ENCODE peak calls at places on chromosomes 3 and 15, in eight cellular contexts. G, R, L, E, Q, U, Y and A are unnamed samples.

GRCh38 chr3:89380006-89380405 is 272.6 kb downstream of the EPHA3 start:
- DNase-seq in G (no peak), Q (no peak), Y (peak), U (peak), L (no peak), E (no peak), R (no peak), A (no peak)

GRCh38 chr3:42547401-42547945 is 34.3 kb downstream of the SEC22C start:
- DNase-seq in Q (peak), U (peak), E (peak), R (peak), L (peak), G (peak), Y (no peak), A (peak)

GRCh38 chr15:68687136-68687735 is 108.4 kb downstream of the CORO2B start:
- DNase-seq in Q (no peak), U (no peak), G (no peak), Y (no peak), E (no peak), L (no peak), R (peak), A (no peak)

GRCh38 chr15:62684143-62684808 is 358.3 kb upstream of the TPM1 start:
- DNase-seq in Y (no peak), R (no peak), G (peak), E (no peak), L (no peak), U (no peak), Q (no peak), A (no peak)

GRCh38 chr3:126102011-126102410 is 18.1 kb upstream of the SLC41A3 start:
- DNase-seq in E (no peak), R (no peak), L (no peak), G (no peak), U (no peak), Y (no peak), Q (no peak), A (no peak)

GRCh38 chr3:69553888-69554287 is 168.0 kb upstream of the FRMD4B start:
- DNase-seq in R (no peak), Q (no peak), G (no peak), E (no peak), Y (no peak), L (no peak), U (no peak), A (no peak)

GRCh38 chr15:88139936-88140335 is 116.6 kb downstream of the NTRK3 start:
- DNase-seq in L (no peak), E (no peak), G (no peak), Y (no peak), Q (no peak), U (no peak), R (no peak), A (no peak)

GRCh38 chr3:53159415-53160135 is 1.4 kb upstream of the PRKCD start:
- DNase-seq in R (no peak), Y (no peak), L (peak), E (no peak), Q (peak), U (no peak), G (peak), A (no peak)

GRCh38 chr15:71195242-71195641 is 80.0 kb downstream of the THSD4 start:
- DNase-seq in Q (no peak), E (no peak), R (no peak), Y (no peak), L (peak), U (no peak), G (no peak), A (no peak)

GRCh38 chr15:40333922-40334492 is 6.7 kb downstream of the CCDC9B start:
- DNase-seq in U (peak), E (peak), R (peak), Y (no peak), Q (no peak), L (no peak), G (peak), A (no peak)

GRCh38 chr15:68449389-68449788 is 17.4 kb upstream of the ITGA11 start:
- DNase-seq in G (no peak), Y (no peak), R (no peak), E (no peak), L (no peak), Q (no peak), U (peak), A (no peak)

GRCh38 chr3:179149239-179149887 is 1.2 kb downstream of the PIK3CA start:
- DNase-seq in Q (no peak), R (no peak), L (peak), Y (peak), E (peak), U (peak), G (peak), A (peak)

GRCh38 chr15:101017935-101018849 is 99.0 kb downstream of the LRRK1 start:
- DNase-seq in Q (no peak), G (peak), U (peak), E (no peak), L (no peak), Y (no peak), R (no peak), A (no peak)

GRCh38 chr3:101273608-101274007 is 46.8 kb downstream of the IMPG2 start:
- DNase-seq in Q (no peak), G (no peak), E (no peak), L (no peak), U (no peak), R (no peak), Y (no peak), A (no peak)

GRCh38 chr3:129305592-129306091 is 27.0 kb downstream of the HMCES start:
- DNase-seq in G (peak), Q (peak), Y (no peak), E (peak), U (peak), R (peak), L (no peak), A (no peak)

GRCh38 chr3:4981688-4982494 is 2.7 kb downstream of the BHLHE40 start:
- DNase-seq in L (peak), R (no peak), G (peak), Q (no peak), Y (peak), E (peak), U (peak), A (no peak)

GRCh38 chr3:4799266-4800256 is 179.7 kb upstream of the BHLHE40 start:
- DNase-seq in R (no peak), Q (no peak), L (no peak), G (no peak), E (no peak), Y (no peak), U (no peak), A (no peak)

GRCh38 chr3:39302178-39302577 is 22.3 kb upstream of the CX3CR1 start:
- DNase-seq in U (no peak), G (no peak), E (no peak), Y (no peak), R (no peak), L (no peak), Q (no peak), A (no peak)

GRCh38 chr3:149564079-149564478 is 89.6 kb downstream of the TM4SF4 start:
- DNase-seq in Q (no peak), E (no peak), L (no peak), G (no peak), Y (no peak), R (no peak), U (peak), A (no peak)

GRCh38 chr3:195116393-195117185 is 154.4 kb downstream of the XXYLT1 start:
- DNase-seq in R (no peak), Q (no peak), U (no peak), L (no peak), E (no peak), Y (no peak), G (no peak), A (no peak)

GRCh38 chr15:65646486-65646885 is 24.7 kb downstream of the SLC24A1 start:
- DNase-seq in Y (no peak), E (no peak), U (peak), L (no peak), R (no peak), G (no peak), Q (no peak), A (no peak)

GRCh38 chr3:30681276-30682211 is 75.1 kb downstream of the TGFBR2 start:
- DNase-seq in Q (no peak), G (peak), R (peak), L (no peak), E (peak), Y (no peak), U (peak), A (no peak)

GRCh38 chr3:191473766-191474198 is 12.8 kb downstream of the PYDC2 start:
- DNase-seq in U (no peak), L (no peak), R (no peak), Y (peak), G (no peak), E (no peak), Q (no peak), A (no peak)

GRCh38 chr3:171116365-171116764 is 89.8 kb upstream of the SLC2A2 start:
- DNase-seq in E (no peak), R (no peak), L (no peak), G (no peak), Q (no peak), U (peak), Y (no peak), A (no peak)

GRCh38 chr3:58833501-58833900 is 166.9 kb upstream of the FAM3D start:
- DNase-seq in U (peak), Q (no peak), Y (no peak), E (no peak), R (no peak), G (no peak), L (no peak), A (no peak)

GRCh38 chr3:117117188-117117936 is 407.8 kb downstream of the TUSC7 start:
- DNase-seq in Q (no peak), R (no peak), Y (no peak), G (no peak), U (no peak), E (no peak), L (no peak), A (no peak)

GRCh38 chr3:40580494-40581091 is 55.8 kb downstream of the ZNF621 start:
- DNase-seq in Y (no peak), L (peak), E (peak), U (peak), G (peak), Q (peak), R (peak), A (no peak)

GRCh38 chr15:63522143-63522531 is 17.7 kb downstream of the USP3 start:
- DNase-seq in G (no peak), Y (no peak), Q (no peak), L (no peak), R (no peak), E (no peak), U (peak), A (no peak)

GRCh38 chr3:150300376-150300775 is 107.7 kb upstream of the TSC22D2 start:
- DNase-seq in R (no peak), U (no peak), L (peak), Q (no peak), Y (no peak), E (no peak), G (no peak), A (no peak)

GRCh38 chr15:20352241-20353200 is 189.1 kb downstream of the GOLGA6L6 start:
- DNase-seq in R (peak), E (no peak), Y (peak), G (no peak), Q (no peak), L (no peak), U (no peak), A (no peak)

GRCh38 chr3:182738583-182739514 is 54.5 kb upstream of the ATP11B start:
- DNase-seq in E (no peak), U (no peak), L (no peak), G (no peak), R (no peak), Y (peak), Q (peak), A (no peak)

GRCh38 chr3:24088782-24089181 is 143.7 kb downstream of the NR1D2 start:
- DNase-seq in R (no peak), E (no peak), Q (no peak), G (no peak), U (peak), L (peak), Y (no peak), A (no peak)

GRCh38 chr3:151852074-151852811 is 21.2 kb upstream of the SUCNR1 start:
- DNase-seq in L (no peak), E (no peak), Y (no peak), R (no peak), Q (no peak), G (no peak), U (no peak), A (no peak)

GRCh38 chr3:15434756-15435155 is 7.4 kb downstream of the EAF1 start:
- DNase-seq in U (no peak), L (no peak), R (no peak), Q (no peak), G (no peak), Y (no peak), E (no peak), A (no peak)

GRCh38 chr3:185999221-185999620 is 61.4 kb upstream of the TRA2B start:
- DNase-seq in G (no peak), U (no peak), R (no peak), Y (no peak), E (no peak), Q (no peak), L (no peak), A (no peak)

GRCh38 chr3:12577379-12577778 is 20.5 kb downstream of the MKRN2 start:
- DNase-seq in G (no peak), E (no peak), Q (no peak), Y (no peak), L (no peak), R (no peak), U (no peak), A (no peak)

GRCh38 chr15:95170587-95171380 is 939.4 kb downstream of the MCTP2 start:
- DNase-seq in U (no peak), R (no peak), L (no peak), Q (no peak), E (no peak), G (no peak), Y (no peak), A (no peak)

GRCh38 chr3:49940667-49941249 is 808 bp downstream of the RBM6 start:
- DNase-seq in R (no peak), U (no peak), E (no peak), L (no peak), Y (no peak), Q (no peak), G (no peak), A (no peak)

GRCh38 chr15:82294061-82294690 is 31.6 kb downstream of the SAXO2 start:
- DNase-seq in U (no peak), G (no peak), Y (no peak), Q (no peak), R (no peak), L (no peak), E (no peak), A (no peak)

GRCh38 chr3:51357856-51358255 is 27.2 kb upstream of the MANF start:
- DNase-seq in E (no peak), Y (no peak), Q (no peak), U (no peak), R (no peak), L (no peak), G (no peak), A (no peak)
- H3K4me3 ChIP-seq in E (no peak), Y (no peak), Q (no peak), U (no peak), R (no peak), L (no peak), G (no peak), A (no peak)

GRCh38 chr15:91946075-91946474 is 92.6 kb downstream of the SLCO3A1 start:
- DNase-seq in E (no peak), L (no peak), Q (no peak), U (no peak), Y (no peak), G (no peak), R (no peak), A (no peak)

GRCh38 chr15:91941871-91942270 is 88.4 kb downstream of the SLCO3A1 start:
- DNase-seq in U (peak), L (no peak), R (no peak), E (no peak), Y (no peak), Q (no peak), G (no peak), A (no peak)

GRCh38 chr15:91945385-91945784 is 91.9 kb downstream of the SLCO3A1 start:
- DNase-seq in Q (no peak), U (no peak), R (no peak), G (no peak), E (no peak), Y (no peak), L (no peak), A (no peak)

GRCh38 chr15:91942676-91943417 is 89.3 kb downstream of the SLCO3A1 start:
- DNase-seq in Q (peak), G (peak), U (peak), L (peak), E (peak), R (no peak), Y (peak), A (no peak)

DNA sequence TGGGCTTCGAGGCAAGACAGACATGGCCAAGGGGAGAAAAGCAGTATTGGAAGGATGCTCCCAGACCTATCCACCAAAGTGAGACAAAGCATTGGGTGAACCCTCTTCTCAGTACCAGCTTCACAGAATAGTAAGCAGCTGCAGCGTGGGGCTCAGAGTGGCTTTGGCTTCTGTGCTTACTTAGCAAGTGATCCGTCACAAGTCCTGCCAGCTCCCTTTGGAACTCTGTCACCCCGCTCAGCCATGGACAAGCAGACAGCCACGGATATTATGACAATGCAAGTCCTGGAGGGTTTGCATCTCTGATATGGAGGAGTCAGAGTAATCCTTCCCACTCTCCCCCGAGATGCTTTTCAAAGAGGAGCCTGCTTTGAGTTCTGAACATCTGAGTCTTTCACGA is 90.8 kb downstream of the SLCO3A1 start:
- DNase-seq in E (no peak), G (no peak), L (no peak), Q (no peak), U (no peak), R (no peak), Y (no peak), A (no peak)
- H3K4me3 ChIP-seq in E (no peak), G (no peak), L (no peak), Q (no peak), U (no peak), R (no peak), Y (no peak), A (no peak)

GRCh38 chr3:147367676-147368075 is 38.7 kb downstream of the ZIC4 start:
- DNase-seq in Q (no peak), G (no peak), L (no peak), E (no peak), R (no peak), U (no peak), Y (no peak), A (no peak)
- H3K4me3 ChIP-seq in Q (no peak), G (no peak), L (no peak), E (no peak), R (no peak), U (no peak), Y (no peak), A (no peak)

GRCh38 chr15:27820722-27821121 is 278.4 kb downstream of the OCA2 start:
- DNase-seq in U (no peak), Q (no peak), L (no peak), Y (no peak), G (no peak), R (no peak), E (no peak), A (no peak)
- H3K4me3 ChIP-seq in U (no peak), Q (no peak), L (no peak), Y (no peak), G (no peak), R (no peak), E (no peak), A (no peak)

GRCh38 chr15:34001536-34001935 is 33.2 kb downstream of the CHRM5 start:
- DNase-seq in L (no peak), E (no peak), U (no peak), Q (no peak), G (no peak), R (no peak), Y (no peak), A (no peak)
- H3K4me3 ChIP-seq in L (no peak), E (no peak), U (no peak), Q (no peak), G (no peak), R (no peak), Y (no peak), A (no peak)

DNA sequence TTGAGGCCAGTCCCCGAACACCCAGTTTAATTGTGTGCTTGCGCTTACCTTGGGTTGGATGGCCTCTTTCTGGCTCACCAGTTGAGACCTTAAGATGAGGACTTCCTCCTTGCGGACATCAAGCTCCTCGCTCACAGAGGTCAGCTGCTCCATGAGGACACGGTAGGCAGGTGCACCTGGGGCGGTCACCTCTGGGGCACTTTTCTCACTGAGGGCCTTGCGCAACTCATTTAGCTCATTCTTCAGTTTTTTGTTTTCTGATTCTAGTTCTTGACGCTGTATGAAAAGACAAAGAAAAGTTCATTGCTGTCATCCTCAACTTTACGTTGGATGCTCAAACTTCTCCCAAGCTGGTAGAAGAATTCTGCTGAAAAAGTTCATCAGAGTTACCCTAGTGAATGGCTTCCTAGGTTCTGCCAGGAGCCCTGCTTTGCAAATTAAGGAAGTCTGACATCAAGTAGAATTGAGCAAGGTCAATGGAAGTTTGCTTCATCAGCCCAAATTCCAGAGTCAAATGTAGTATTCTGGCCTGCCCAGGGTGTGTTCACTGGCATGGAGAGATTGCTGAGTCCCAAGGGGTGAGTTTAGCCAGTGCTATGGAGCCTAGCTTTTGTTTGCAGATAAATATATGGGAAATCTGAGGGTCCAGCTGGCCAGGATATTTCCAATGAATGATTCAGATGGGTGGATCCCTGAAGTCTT is 55.8 kb upstream of the MYO5C start:
- DNase-seq in R (no peak), Y (no peak), U (peak), E (peak), L (no peak), Q (no peak), G (no peak), A (no peak)
- H3K4me3 ChIP-seq in R (no peak), Y (no peak), U (no peak), E (no peak), L (no peak), Q (no peak), G (no peak), A (no peak)

DNA sequence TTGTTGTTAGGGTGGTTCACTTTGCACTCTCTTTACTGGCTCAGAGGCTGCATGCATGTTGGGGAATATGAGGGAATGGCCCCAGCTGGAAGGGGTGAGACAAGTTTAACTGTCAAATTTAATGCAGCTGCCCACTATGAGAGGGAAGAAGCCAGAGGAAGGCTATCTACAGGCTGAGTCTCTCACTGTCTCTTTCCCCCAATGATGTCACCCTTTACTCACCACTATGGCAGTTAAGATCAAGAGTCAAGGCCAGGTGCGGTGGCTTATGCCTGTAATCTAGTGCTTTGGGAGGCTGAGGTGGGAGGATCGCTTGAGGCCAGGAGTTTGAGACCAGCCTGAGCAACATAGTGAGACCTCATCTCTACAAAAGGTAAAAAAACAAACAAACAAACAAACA is 12.2 kb upstream of the RBMS3 start:
- DNase-seq in Y (no peak), U (no peak), G (no peak), R (no peak), L (no peak), E (no peak), Q (no peak), A (no peak)
- H3K4me3 ChIP-seq in Y (no peak), U (no peak), G (no peak), R (no peak), L (no peak), E (no peak), Q (no peak), A (no peak)

GRCh38 chr15:74202461-74203401 is at the start of gene STRA6:
- DNase-seq in U (peak), Q (no peak), R (no peak), G (no peak), E (no peak), Y (peak), L (peak), A (no peak)
- H3K4me3 ChIP-seq in U (no peak), Q (no peak), R (no peak), G (no peak), E (no peak), Y (peak), L (peak), A (no peak)